ENCODE peak calls at places on chromosomes 1 and 21, in five cellular contexts. One of them, this sample, is unnamed.

GRCh38 chr1:3645666-3646355 is 4.1 kb downstream of the WRAP73 start:
- DNase-seq in MM.1S: no peak
- DNase-seq in NB4: no peak
- DNase-seq in lower lobe of right lung: no peak
- DNase-seq in GM13976: no peak
- DNase-seq in this sample: no peak

GRCh38 chr21:44086636-44087425 is 20.4 kb upstream of the PWP2 start:
- DNase-seq in lower lobe of right lung: no peak
- DNase-seq in NB4: no peak
- DNase-seq in GM13976: no peak
- DNase-seq in MM.1S: no peak
- DNase-seq in this sample: no peak

GRCh38 chr1:20588634-20589225 is at the start of gene CDA:
- DNase-seq in NB4: peak
- DNase-seq in lower lobe of right lung: peak
- DNase-seq in MM.1S: peak
- DNase-seq in GM13976: no peak
- DNase-seq in this sample: no peak

GRCh38 chr1:180548686-180549326 is 10.0 kb upstream of the OVAAL start:
- DNase-seq in MM.1S: no peak
- DNase-seq in NB4: no peak
- DNase-seq in GM13976: no peak
- DNase-seq in lower lobe of right lung: no peak
- DNase-seq in this sample: no peak

GRCh38 chr21:44439211-44439600 is 16.1 kb upstream of the LRRC3 start:
- DNase-seq in MM.1S: no peak
- DNase-seq in NB4: no peak
- DNase-seq in lower lobe of right lung: no peak
- DNase-seq in GM13976: no peak
- DNase-seq in this sample: no peak

GRCh38 chr1:200042119-200042436 is 14.6 kb downstream of the NR5A2 start:
- DNase-seq in lower lobe of right lung: no peak
- DNase-seq in GM13976: no peak
- DNase-seq in MM.1S: no peak
- DNase-seq in NB4: no peak
- DNase-seq in this sample: no peak

GRCh38 chr21:42557420-42557819 is 43.8 kb downstream of the SLC37A1 start:
- DNase-seq in GM13976: no peak
- DNase-seq in lower lobe of right lung: no peak
- DNase-seq in MM.1S: no peak
- DNase-seq in NB4: no peak
- DNase-seq in this sample: no peak

GRCh38 chr1:185464788-185465187 is 147.7 kb upstream of the IVNS1ABP start:
- DNase-seq in lower lobe of right lung: no peak
- DNase-seq in NB4: no peak
- DNase-seq in MM.1S: no peak
- DNase-seq in GM13976: no peak
- DNase-seq in this sample: no peak

GRCh38 chr1:178536844-178537371 is 24.0 kb downstream of the TEX35 start:
- DNase-seq in GM13976: no peak
- DNase-seq in lower lobe of right lung: no peak
- DNase-seq in NB4: no peak
- DNase-seq in MM.1S: no peak
- DNase-seq in this sample: no peak

GRCh38 chr1:236025836-236026235 is 39.1 kb downstream of the NID1 start:
- DNase-seq in NB4: no peak
- DNase-seq in MM.1S: no peak
- DNase-seq in GM13976: no peak
- DNase-seq in lower lobe of right lung: no peak
- DNase-seq in this sample: no peak

GRCh38 chr1:174274884-174275283 is 115.6 kb downstream of the RABGAP1L start:
- DNase-seq in NB4: no peak
- DNase-seq in MM.1S: no peak
- DNase-seq in lower lobe of right lung: no peak
- DNase-seq in GM13976: no peak
- DNase-seq in this sample: no peak

GRCh38 chr1:87706779-87707228 is 378.1 kb downstream of the LMO4 start:
- DNase-seq in MM.1S: no peak
- DNase-seq in lower lobe of right lung: no peak
- DNase-seq in NB4: no peak
- DNase-seq in GM13976: no peak
- DNase-seq in this sample: no peak

GRCh38 chr1:76279387-76279748 is 204.8 kb downstream of the ST6GALNAC3 start:
- DNase-seq in MM.1S: no peak
- DNase-seq in GM13976: no peak
- DNase-seq in NB4: no peak
- DNase-seq in lower lobe of right lung: no peak
- DNase-seq in this sample: no peak

GRCh38 chr1:67717876-67718275 is 32.9 kb downstream of the GADD45A start:
- DNase-seq in GM13976: no peak
- DNase-seq in NB4: no peak
- DNase-seq in lower lobe of right lung: no peak
- DNase-seq in MM.1S: no peak
- DNase-seq in this sample: no peak

GRCh38 chr1:38994196-38994595 is 3.1 kb downstream of the AKIRIN1 start:
- DNase-seq in NB4: no peak
- DNase-seq in MM.1S: no peak
- DNase-seq in GM13976: no peak
- DNase-seq in lower lobe of right lung: no peak
- DNase-seq in this sample: no peak

GRCh38 chr1:8822383-8823294 is 5.2 kb upstream of the RERE start:
- DNase-seq in MM.1S: no peak
- DNase-seq in NB4: peak
- DNase-seq in GM13976: no peak
- DNase-seq in lower lobe of right lung: no peak
- DNase-seq in this sample: no peak

GRCh38 chr1:218336353-218336752 is 8.8 kb upstream of the TGFB2 start:
- DNase-seq in lower lobe of right lung: no peak
- DNase-seq in NB4: no peak
- DNase-seq in MM.1S: no peak
- DNase-seq in GM13976: no peak
- DNase-seq in this sample: no peak

GRCh38 chr21:43302769-43303168 is 124.2 kb downstream of the SIK1 start:
- DNase-seq in lower lobe of right lung: no peak
- DNase-seq in GM13976: no peak
- DNase-seq in MM.1S: no peak
- DNase-seq in NB4: no peak
- DNase-seq in this sample: no peak

GRCh38 chr1:43307458-43308158 is 6.8 kb downstream of the TIE1 start:
- DNase-seq in GM13976: no peak
- DNase-seq in MM.1S: no peak
- DNase-seq in lower lobe of right lung: peak
- DNase-seq in NB4: no peak
- DNase-seq in this sample: no peak

GRCh38 chr1:91601554-91602322 is 101.1 kb downstream of the CDC7 start:
- DNase-seq in NB4: no peak
- DNase-seq in GM13976: no peak
- DNase-seq in lower lobe of right lung: no peak
- DNase-seq in MM.1S: no peak
- DNase-seq in this sample: no peak

GRCh38 chr1:241846375-241846774 is 1.6 kb upstream of the EXO1 start:
- DNase-seq in GM13976: no peak
- DNase-seq in MM.1S: no peak
- DNase-seq in NB4: no peak
- DNase-seq in lower lobe of right lung: no peak
- DNase-seq in this sample: no peak

GRCh38 chr1:241848680-241849344 is 808 bp downstream of the EXO1 start:
- DNase-seq in lower lobe of right lung: no peak
- DNase-seq in MM.1S: no peak
- DNase-seq in GM13976: no peak
- DNase-seq in NB4: no peak
- DNase-seq in this sample: no peak

GRCh38 chr1:241847796-241848668 is at the start of gene EXO1:
- DNase-seq in GM13976: peak
- DNase-seq in lower lobe of right lung: peak
- DNase-seq in MM.1S: peak
- DNase-seq in NB4: peak
- DNase-seq in this sample: peak

GRCh38 chr1:241847540-241847795 is 536 bp upstream of the EXO1 start:
- DNase-seq in GM13976: no peak
- DNase-seq in MM.1S: no peak
- DNase-seq in lower lobe of right lung: no peak
- DNase-seq in NB4: no peak
- DNase-seq in this sample: no peak

DNA sequence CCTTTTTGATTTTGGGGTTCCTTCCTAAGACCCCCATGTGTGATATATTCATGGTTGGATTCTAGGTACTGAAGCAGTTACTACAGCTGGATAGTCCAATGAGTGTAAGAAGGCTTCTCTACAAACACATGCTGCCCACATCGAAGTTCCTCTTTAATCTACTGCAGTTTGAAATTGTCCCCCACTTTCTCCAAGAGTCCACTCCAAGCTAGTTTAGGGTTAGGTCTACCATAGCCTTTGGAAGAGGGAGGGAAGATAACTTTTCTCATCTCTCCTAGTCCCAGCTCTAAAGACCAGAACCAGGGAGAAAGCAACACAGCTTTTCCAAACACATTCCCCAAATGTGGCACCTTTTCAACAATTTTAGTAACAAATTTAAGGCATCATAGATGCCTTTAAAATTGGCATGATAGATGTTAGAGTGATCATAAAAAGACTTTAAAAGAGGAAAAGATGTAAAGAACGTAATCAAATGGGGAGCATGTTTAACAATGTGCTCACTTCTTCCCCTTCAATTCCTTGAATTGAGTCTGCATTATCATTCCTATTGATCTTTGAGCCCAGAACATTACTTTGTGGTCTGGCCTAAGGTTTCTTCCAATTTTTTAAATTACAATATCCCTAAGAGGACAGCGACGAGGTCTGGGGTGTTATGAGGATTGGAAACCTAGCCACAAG is 1.0 kb upstream of the EXO1 start:
- DNase-seq in NB4: peak
- DNase-seq in MM.1S: no peak
- DNase-seq in lower lobe of right lung: no peak
- DNase-seq in GM13976: no peak
- DNase-seq in this sample: no peak
- TF ChIP-seq CTCF in NB4: no peak
- TF ChIP-seq CTCF in MM.1S: no peak
- TF ChIP-seq CTCF in lower lobe of right lung: no peak
- TF ChIP-seq CTCF in GM13976: no peak
- TF ChIP-seq CTCF in this sample: no peak

DNA sequence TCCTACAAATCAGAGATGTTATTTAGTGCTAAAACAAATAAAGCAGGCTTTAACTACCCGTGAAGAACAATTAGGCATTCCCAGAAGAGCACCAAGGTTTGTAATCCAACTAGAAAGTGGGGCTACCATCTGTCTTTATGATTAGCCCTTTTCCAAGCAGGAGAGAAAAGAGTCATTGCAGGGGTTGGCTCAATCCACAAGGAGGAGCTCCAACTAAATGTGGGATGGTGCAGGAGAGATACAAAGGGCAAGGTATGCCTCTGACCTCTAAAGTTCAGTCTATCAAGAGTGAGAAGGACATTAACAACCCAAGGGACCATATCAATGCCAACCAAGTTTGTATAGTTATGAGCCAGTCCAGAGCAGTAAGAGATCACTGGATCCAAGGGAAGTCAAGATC is 382.7 kb upstream of the DUSP10 start:
- DNase-seq in NB4: no peak
- DNase-seq in lower lobe of right lung: no peak
- DNase-seq in GM13976: no peak
- DNase-seq in MM.1S: no peak
- DNase-seq in this sample: no peak
- TF ChIP-seq CTCF in NB4: no peak
- TF ChIP-seq CTCF in lower lobe of right lung: no peak
- TF ChIP-seq CTCF in GM13976: no peak
- TF ChIP-seq CTCF in MM.1S: peak
- TF ChIP-seq CTCF in this sample: no peak

DNA sequence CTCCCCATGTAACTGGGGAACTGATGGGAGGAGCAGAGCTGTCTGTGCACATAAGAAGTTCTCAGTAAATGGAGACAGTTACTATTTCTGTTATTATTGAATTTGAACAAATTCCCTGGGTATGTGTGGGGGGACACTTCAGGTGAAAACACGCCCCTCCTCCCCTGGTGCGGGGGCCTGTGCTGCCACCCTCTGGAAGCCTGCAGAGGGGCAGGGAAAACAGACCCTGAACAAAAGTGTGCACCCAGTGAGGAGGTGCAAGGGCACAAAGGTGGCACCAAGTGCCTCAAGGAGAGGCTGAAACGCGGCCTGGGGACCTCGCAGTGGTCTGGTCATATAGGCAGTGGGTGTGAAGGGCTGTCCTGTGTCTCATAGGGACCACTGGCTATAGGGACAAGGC is 18.2 kb upstream of the NADK start:
- DNase-seq in NB4: peak
- DNase-seq in GM13976: no peak
- DNase-seq in MM.1S: no peak
- DNase-seq in lower lobe of right lung: peak
- DNase-seq in this sample: no peak
- TF ChIP-seq CTCF in NB4: peak
- TF ChIP-seq CTCF in GM13976: peak
- TF ChIP-seq CTCF in MM.1S: peak
- TF ChIP-seq CTCF in lower lobe of right lung: peak
- TF ChIP-seq CTCF in this sample: no peak

GRCh38 chr1:173205146-173206051 is 1.7 kb downstream of the TNFSF4 start:
- DNase-seq in lower lobe of right lung: no peak
- DNase-seq in NB4: peak
- DNase-seq in MM.1S: peak
- DNase-seq in GM13976: no peak
- DNase-seq in this sample: no peak

GRCh38 chr1:173206816-173207595 is at the start of gene TNFSF4:
- DNase-seq in NB4: peak
- DNase-seq in MM.1S: no peak
- DNase-seq in GM13976: no peak
- DNase-seq in lower lobe of right lung: no peak
- DNase-seq in this sample: no peak

GRCh38 chr1:173204693-173205092 is 2.4 kb downstream of the TNFSF4 start:
- DNase-seq in lower lobe of right lung: no peak
- DNase-seq in MM.1S: no peak
- DNase-seq in GM13976: no peak
- DNase-seq in NB4: no peak
- DNase-seq in this sample: no peak

GRCh38 chr1:173201968-173202367 is 5.2 kb downstream of the TNFSF4 start:
- DNase-seq in lower lobe of right lung: no peak
- DNase-seq in NB4: no peak
- DNase-seq in GM13976: no peak
- DNase-seq in MM.1S: no peak
- DNase-seq in this sample: no peak

DNA sequence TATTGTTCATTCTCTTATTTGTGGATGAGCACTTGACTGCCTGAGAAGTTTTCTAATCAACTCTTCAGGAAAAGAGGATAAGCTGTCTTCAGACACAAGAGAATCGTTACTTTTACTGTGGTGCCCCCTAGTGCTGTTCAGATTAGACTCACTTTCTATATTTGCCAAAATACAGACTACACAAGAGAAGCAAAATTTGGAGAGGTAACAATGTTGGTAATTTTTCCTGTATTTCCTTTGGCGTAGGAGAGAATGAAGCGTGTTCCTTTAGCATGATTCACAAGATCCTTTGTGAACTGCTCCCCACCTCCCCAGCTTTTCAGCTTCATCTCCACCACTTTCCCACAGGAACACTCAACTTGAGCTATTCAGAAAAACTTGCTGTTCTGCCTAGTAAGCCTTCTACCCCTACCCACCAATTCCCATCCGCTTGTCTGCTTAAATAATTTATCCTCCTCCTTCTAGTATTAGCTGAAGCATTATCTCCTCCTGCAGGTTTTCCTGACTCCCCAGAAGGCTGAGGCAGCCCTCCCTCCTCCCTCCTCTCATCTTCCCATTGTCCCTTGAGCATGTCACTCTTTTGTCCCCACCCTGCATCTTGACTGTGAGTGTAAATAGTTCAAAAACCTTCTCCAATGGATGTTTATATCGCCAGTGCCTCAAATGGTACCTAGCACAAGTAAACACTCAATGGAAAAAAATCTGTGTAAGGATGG is 4.5 kb downstream of the TNFSF4 start:
- DNase-seq in NB4: peak
- DNase-seq in GM13976: no peak
- DNase-seq in lower lobe of right lung: no peak
- DNase-seq in MM.1S: peak
- DNase-seq in this sample: no peak
- TF ChIP-seq CTCF in NB4: peak
- TF ChIP-seq CTCF in GM13976: peak
- TF ChIP-seq CTCF in lower lobe of right lung: peak
- TF ChIP-seq CTCF in MM.1S: peak
- TF ChIP-seq CTCF in this sample: peak

This sample was measured in GM20000.